ENCODE peak calls at places on chromosomes 3 and 15, in five cellular contexts. P is IMR-90, Z is SK-N-SH, U is A549, B is K562. N is an unnamed sample.

GRCh38 chr15:68304611-68305337 is 27.2 kb downstream of the FEM1B start:
- DNase-seq in P (no peak), Z (no peak), U (no peak), B (no peak), N (no peak)

GRCh38 chr3:183968846-183969245 is 48.8 kb downstream of the ABCC5 start:
- DNase-seq in P (peak), Z (no peak), U (no peak), B (no peak), N (no peak)

GRCh38 chr15:101169457-101170071 is 82.3 kb downstream of the CHSY1 start:
- DNase-seq in P (peak), Z (no peak), U (no peak), B (no peak), N (no peak)

GRCh38 chr15:58146734-58147133 is 8.6 kb downstream of the AQP9 start:
- DNase-seq in P (no peak), Z (no peak), U (no peak), B (no peak), N (no peak)

GRCh38 chr3:13670292-13670691 is 121.4 kb downstream of the FBLN2 start:
- DNase-seq in P (no peak), Z (no peak), U (no peak), B (peak), N (no peak)

GRCh38 chr3:197466586-197467399 is 89.0 kb downstream of the BDH1 start:
- DNase-seq in P (peak), Z (peak), U (peak), B (no peak), N (no peak)

GRCh38 chr3:158845748-158846350 is 44.0 kb downstream of the MFSD1 start:
- DNase-seq in P (no peak), Z (peak), U (peak), B (peak), N (no peak)

GRCh38 chr3:3089017-3089416 is 21.2 kb downstream of the IL5RA start:
- DNase-seq in P (no peak), Z (no peak), U (no peak), B (no peak), N (peak)

GRCh38 chr3:153379516-153379915 is 217.5 kb downstream of the RAP2B start:
- DNase-seq in P (peak), Z (no peak), U (no peak), B (no peak), N (no peak)

GRCh38 chr3:42036483-42036823 is 54.7 kb upstream of the TRAK1 start:
- DNase-seq in P (peak), Z (peak), U (peak), B (peak), N (no peak)

GRCh38 chr3:71658131-71658530 is 67.1 kb downstream of the EIF4E3 start:
- DNase-seq in P (peak), Z (no peak), U (no peak), B (no peak), N (no peak)

GRCh38 chr3:156831006-156831405 is 4.9 kb downstream of the LEKR1 start:
- DNase-seq in P (no peak), Z (no peak), U (no peak), B (no peak), N (no peak)

GRCh38 chr3:12750223-12750622 is 8.8 kb downstream of the TMEM40 start:
- DNase-seq in P (peak), Z (no peak), U (no peak), B (no peak), N (no peak)

GRCh38 chr3:65873028-65873427 is 165.7 kb downstream of the MAGI1 start:
- DNase-seq in P (no peak), Z (no peak), U (no peak), B (no peak), N (no peak)

GRCh38 chr15:20646529-20647142 is 105.0 kb upstream of the GOLGA6L6 start:
- DNase-seq in P (no peak), Z (no peak), U (no peak), B (no peak), N (no peak)

DNA sequence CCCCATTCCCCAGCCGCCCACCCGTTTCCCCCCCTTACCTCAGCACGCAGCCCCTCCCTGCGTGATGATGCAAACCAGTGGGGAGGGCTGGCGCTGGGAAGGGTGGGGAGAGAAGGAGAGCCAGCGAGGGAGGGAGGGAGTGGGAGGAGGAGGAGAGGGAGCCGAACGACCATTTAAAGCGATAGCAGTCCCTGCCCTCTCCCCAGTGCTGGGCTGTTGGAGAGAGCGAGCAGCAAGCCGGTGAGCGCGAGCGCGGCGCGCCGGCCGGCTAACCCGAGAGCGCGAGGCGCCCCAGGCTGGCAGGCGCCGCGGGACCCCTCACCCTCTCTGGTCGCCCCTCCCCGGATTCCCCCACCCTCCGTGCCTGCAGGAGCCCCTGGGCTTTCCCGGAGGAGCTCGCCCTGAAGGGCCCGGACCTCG is at the start of gene GRM7:
- DNase-seq in P (no peak), Z (peak), U (no peak), B (no peak), N (no peak)
- TF ChIP-seq RCOR1 in P (no peak), Z (no peak), U (no peak), B (no peak), N (no peak)

DNA sequence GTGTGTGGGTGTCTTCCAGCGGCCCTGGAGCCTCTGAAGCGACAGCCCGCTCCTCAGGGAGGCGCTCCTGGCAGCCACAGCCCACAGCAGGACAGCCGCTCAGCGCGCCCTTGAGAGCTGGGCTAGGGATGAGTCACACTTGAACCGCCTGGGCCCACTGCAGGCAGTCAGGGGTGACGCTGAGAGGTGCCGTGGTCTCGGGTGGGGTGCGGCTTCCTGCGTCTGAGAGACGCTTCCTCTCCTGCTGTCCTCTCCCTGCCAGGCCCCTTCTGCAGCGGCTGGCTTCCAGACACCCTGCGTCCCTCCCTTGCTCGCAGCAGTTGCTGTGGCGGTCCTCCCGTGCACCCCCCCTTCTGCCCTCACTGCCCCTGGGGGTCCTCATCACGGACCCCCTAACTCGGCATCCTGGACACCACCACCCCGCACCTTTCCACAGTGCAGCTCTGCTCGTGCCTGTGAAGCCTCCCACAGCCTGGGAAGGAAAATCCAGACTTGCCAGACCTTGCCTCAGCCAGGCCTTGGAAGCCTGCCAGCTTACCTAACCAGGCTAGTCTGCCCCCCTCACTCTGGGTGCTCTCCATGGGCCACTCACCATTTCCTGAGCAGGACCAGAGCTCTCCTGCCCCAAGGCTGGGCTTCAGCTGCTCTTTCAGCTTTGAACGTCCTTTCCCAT is 1.1 kb upstream of the SPTBN5 start:
- DNase-seq in P (peak), Z (peak), U (no peak), B (peak), N (peak)
- TF ChIP-seq RCOR1 in P (no peak), Z (no peak), U (no peak), B (no peak), N (no peak)

DNA sequence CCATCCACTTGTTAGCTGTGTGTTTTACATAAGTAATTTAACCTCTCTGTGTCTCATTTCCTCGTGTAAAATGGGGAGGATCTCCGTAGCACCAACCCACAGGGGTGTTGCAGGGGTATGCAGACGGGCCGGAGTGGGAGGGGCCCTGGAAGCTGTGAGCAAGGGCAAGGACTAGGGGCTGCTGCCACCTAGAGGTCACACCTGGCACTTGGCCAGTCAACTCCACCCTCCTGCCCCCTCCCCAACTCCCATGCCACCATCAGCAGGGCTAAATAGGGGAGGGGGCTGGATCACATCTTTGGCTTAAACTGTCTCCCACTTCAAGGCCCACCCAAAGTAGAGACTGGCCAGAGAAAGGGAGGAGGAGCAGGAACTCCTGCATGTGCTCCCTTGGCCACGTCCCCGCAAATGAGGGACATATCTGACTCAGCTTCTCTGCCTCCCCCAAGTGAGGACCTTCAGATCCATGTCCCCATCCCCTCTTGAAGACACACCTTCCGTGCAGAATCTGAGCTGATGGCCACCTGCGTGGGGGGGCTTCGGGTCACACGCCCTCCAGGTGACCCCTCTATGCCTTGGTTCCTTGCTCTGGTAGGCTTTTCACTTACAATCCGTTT is 2.6 kb downstream of the CCDC9B start:
- DNase-seq in P (peak), Z (peak), U (peak), B (peak), N (no peak)
- TF ChIP-seq RCOR1 in P (no peak), Z (no peak), U (no peak), B (no peak), N (no peak)

DNA sequence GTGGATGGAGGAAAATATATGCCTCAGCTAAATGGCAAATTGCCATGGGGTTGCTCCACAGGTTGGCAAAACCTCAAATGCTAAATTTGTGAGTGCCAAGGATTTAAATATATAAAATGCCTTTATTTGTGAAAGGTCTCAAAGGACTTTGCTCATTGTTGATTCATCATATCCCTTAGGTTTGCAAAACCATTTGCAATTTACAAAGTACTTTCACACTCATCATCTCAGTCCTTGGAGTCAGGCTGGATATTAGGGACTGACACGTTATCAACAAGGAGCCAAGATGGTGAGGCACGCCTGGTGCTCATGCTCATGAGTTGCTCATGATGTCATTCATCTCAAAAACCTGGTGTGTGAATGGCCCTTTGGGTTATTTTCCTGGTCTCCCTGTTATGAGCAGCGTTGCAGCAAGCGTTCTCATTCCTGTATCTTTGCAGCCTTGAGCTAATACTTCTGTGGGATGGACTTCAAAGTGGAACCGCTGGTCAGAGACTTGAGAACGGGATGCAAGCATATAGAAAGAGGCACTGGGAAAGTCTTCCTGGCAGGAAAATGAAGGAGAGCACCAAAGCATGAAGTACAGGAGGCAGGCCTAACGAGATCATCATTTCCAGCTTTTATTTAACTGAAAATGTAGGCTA is 66.0 kb downstream of the MYO1E start:
- DNase-seq in P (peak), Z (no peak), U (no peak), B (no peak), N (no peak)
- TF ChIP-seq RCOR1 in P (no peak), Z (no peak), U (no peak), B (no peak), N (no peak)

GRCh38 chr15:88256261-88257230 is at the start of gene NTRK3:
- DNase-seq in P (no peak), Z (peak), U (no peak), B (no peak), N (no peak)
- TF ChIP-seq RCOR1 in P (no peak), Z (no peak), U (no peak), B (no peak), N (no peak)

GRCh38 chr3:161405836-161406235 is 34.5 kb upstream of the SPTSSB start:
- DNase-seq in P (no peak), Z (no peak), U (no peak), B (no peak), N (no peak)

GRCh38 chr3:161405087-161405486 is 33.8 kb upstream of the SPTSSB start:
- DNase-seq in P (no peak), Z (no peak), U (no peak), B (no peak), N (no peak)

GRCh38 chr3:161401389-161401788 is 30.1 kb upstream of the SPTSSB start:
- DNase-seq in P (no peak), Z (peak), U (no peak), B (no peak), N (no peak)

GRCh38 chr3:161400650-161401049 is 29.3 kb upstream of the SPTSSB start:
- DNase-seq in P (no peak), Z (no peak), U (no peak), B (no peak), N (no peak)

DNA sequence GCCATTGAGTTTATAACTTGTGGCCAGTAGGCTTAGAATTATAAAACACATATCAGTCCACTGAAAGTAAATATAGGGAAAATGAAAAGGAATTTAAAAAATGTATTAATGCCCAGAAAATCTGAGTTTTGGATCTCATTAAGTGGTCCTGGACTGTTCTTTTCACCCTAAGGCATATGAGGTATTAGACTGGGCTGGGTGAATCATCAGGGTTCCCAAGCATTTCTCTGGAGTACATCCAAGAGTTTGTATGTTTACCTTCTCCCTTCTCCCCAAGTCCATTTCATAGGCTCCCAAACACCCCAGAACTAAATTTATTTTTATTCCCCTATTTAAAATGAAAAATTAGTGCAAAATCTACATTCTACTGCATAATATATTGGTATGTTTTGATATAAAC is 31.9 kb upstream of the SPTSSB start:
- DNase-seq in P (no peak), Z (no peak), U (no peak), B (no peak), N (no peak)
- TF ChIP-seq RCOR1 in P (no peak), Z (no peak), U (no peak), B (no peak), N (no peak)

GRCh38 chr3:196339493-196340254 is 1.5 kb upstream of the TM4SF19 start:
- DNase-seq in P (peak), Z (no peak), U (no peak), B (peak), N (no peak)

GRCh38 chr3:196344663-196345062 is 6.5 kb upstream of the TM4SF19 start:
- DNase-seq in P (no peak), Z (no peak), U (no peak), B (no peak), N (no peak)

GRCh38 chr3:196339044-196339443 is 856 bp upstream of the TM4SF19 start:
- DNase-seq in P (no peak), Z (no peak), U (no peak), B (no peak), N (no peak)

GRCh38 chr3:196340466-196340865 is 2.3 kb upstream of the TM4SF19 start:
- DNase-seq in P (no peak), Z (no peak), U (no peak), B (peak), N (no peak)

DNA sequence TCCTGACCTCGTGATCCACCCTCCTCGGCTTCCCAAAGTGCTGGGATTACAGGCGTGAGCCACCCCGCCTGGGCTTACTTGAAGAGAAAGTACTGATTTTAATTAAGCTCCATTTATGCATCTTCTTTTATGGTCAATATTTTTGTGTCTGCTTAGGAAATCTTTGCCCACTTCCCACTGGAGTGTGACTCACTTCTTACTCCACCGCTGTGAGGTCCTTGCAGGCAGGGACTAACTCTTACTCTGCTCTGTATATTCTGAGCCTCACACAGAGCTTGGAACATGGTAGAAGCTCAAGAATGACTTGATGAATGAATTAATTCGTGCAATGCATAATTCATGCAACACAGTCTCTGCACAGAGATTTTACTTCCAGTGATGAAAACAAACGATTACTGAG is 3.0 kb upstream of the TM4SF19 start:
- DNase-seq in P (peak), Z (no peak), U (no peak), B (no peak), N (no peak)
- TF ChIP-seq RCOR1 in P (no peak), Z (no peak), U (no peak), B (no peak), N (no peak)

GRCh38 chr15:38477637-38478036 is 23.7 kb downstream of the FAM98B start:
- DNase-seq in P (peak), Z (no peak), U (no peak), B (no peak), N (no peak)

GRCh38 chr15:38471974-38472373 is 18.0 kb downstream of the FAM98B start:
- DNase-seq in P (peak), Z (no peak), U (no peak), B (no peak), N (no peak)

GRCh38 chr15:38476120-38476519 is 22.2 kb downstream of the FAM98B start:
- DNase-seq in P (no peak), Z (no peak), U (no peak), B (no peak), N (no peak)

GRCh38 chr15:38475361-38475760 is 21.4 kb downstream of the FAM98B start:
- DNase-seq in P (no peak), Z (no peak), U (no peak), B (no peak), N (no peak)

GRCh38 chr15:38474155-38474757 is 20.3 kb downstream of the FAM98B start:
- DNase-seq in P (peak), Z (peak), U (peak), B (peak), N (peak)
- TF ChIP-seq RCOR1 in P (no peak), Z (peak), U (no peak), B (no peak), N (no peak)

GRCh38 chr3:151169700-151170224 is 33.3 kb downstream of the GPR171 start:
- DNase-seq in P (no peak), Z (no peak), U (no peak), B (no peak), N (no peak)
- TF ChIP-seq RCOR1 in P (no peak), Z (no peak), U (no peak), B (no peak), N (no peak)

GRCh38 chr15:81516012-81516411 is 142.0 kb upstream of the TMC3 start:
- DNase-seq in P (peak), Z (no peak), U (no peak), B (no peak), N (no peak)
- TF ChIP-seq RCOR1 in P (no peak), Z (no peak), U (no peak), B (no peak), N (no peak)